ENCODE peak calls at places on chromosomes 2 and 18, in ten cellular contexts. One of them, this sample, is unnamed.

GRCh38 chr18:46712406-46712805 is 44.4 kb downstream of the ST8SIA5 start:
- DNase-seq in psoas muscle: peak
- DNase-seq in RWPE1: no peak
- DNase-seq in heart left ventricle: no peak
- DNase-seq in heart right ventricle: no peak
- DNase-seq in endothelial cell of umbilical vein: peak
- DNase-seq in CD8-positive, alpha-beta T cell: no peak
- DNase-seq in WERI-Rb-1: no peak
- DNase-seq in spleen: no peak
- DNase-seq in lower lobe of right lung: no peak
- DNase-seq in this sample: no peak

GRCh38 chr2:45890819-45891218 is 239.3 kb downstream of the PRKCE start:
- DNase-seq in psoas muscle: no peak
- DNase-seq in RWPE1: no peak
- DNase-seq in heart left ventricle: no peak
- DNase-seq in heart right ventricle: no peak
- DNase-seq in endothelial cell of umbilical vein: no peak
- DNase-seq in CD8-positive, alpha-beta T cell: no peak
- DNase-seq in WERI-Rb-1: no peak
- DNase-seq in spleen: no peak
- DNase-seq in lower lobe of right lung: no peak
- DNase-seq in this sample: no peak

GRCh38 chr18:57837917-57838548 is 34.9 kb upstream of the ATP8B1 start:
- DNase-seq in psoas muscle: no peak
- DNase-seq in RWPE1: no peak
- DNase-seq in heart left ventricle: no peak
- DNase-seq in heart right ventricle: no peak
- DNase-seq in endothelial cell of umbilical vein: peak
- DNase-seq in CD8-positive, alpha-beta T cell: no peak
- DNase-seq in WERI-Rb-1: no peak
- DNase-seq in spleen: no peak
- DNase-seq in lower lobe of right lung: no peak
- DNase-seq in this sample: no peak

GRCh38 chr2:6326958-6327357 is 538.7 kb downstream of the CMPK2 start:
- DNase-seq in psoas muscle: no peak
- DNase-seq in RWPE1: no peak
- DNase-seq in heart left ventricle: no peak
- DNase-seq in heart right ventricle: no peak
- DNase-seq in endothelial cell of umbilical vein: no peak
- DNase-seq in CD8-positive, alpha-beta T cell: no peak
- DNase-seq in WERI-Rb-1: no peak
- DNase-seq in spleen: no peak
- DNase-seq in lower lobe of right lung: no peak
- DNase-seq in this sample: no peak

GRCh38 chr18:69257861-69258458 is 142.7 kb upstream of the DOK6 start:
- DNase-seq in psoas muscle: no peak
- DNase-seq in RWPE1: peak
- DNase-seq in heart left ventricle: peak
- DNase-seq in heart right ventricle: no peak
- DNase-seq in endothelial cell of umbilical vein: peak
- DNase-seq in CD8-positive, alpha-beta T cell: no peak
- DNase-seq in WERI-Rb-1: no peak
- DNase-seq in spleen: no peak
- DNase-seq in lower lobe of right lung: no peak
- DNase-seq in this sample: no peak

GRCh38 chr2:96710985-96711384 is 28.9 kb downstream of the LMAN2L start:
- DNase-seq in psoas muscle: no peak
- DNase-seq in RWPE1: no peak
- DNase-seq in heart left ventricle: no peak
- DNase-seq in heart right ventricle: no peak
- DNase-seq in endothelial cell of umbilical vein: no peak
- DNase-seq in CD8-positive, alpha-beta T cell: no peak
- DNase-seq in WERI-Rb-1: no peak
- DNase-seq in spleen: no peak
- DNase-seq in lower lobe of right lung: no peak
- DNase-seq in this sample: no peak

GRCh38 chr2:126671049-126671448 is 15.1 kb downstream of the GYPC start:
- DNase-seq in psoas muscle: no peak
- DNase-seq in RWPE1: no peak
- DNase-seq in heart left ventricle: no peak
- DNase-seq in heart right ventricle: no peak
- DNase-seq in endothelial cell of umbilical vein: no peak
- DNase-seq in CD8-positive, alpha-beta T cell: no peak
- DNase-seq in WERI-Rb-1: no peak
- DNase-seq in spleen: no peak
- DNase-seq in lower lobe of right lung: no peak
- DNase-seq in this sample: no peak

GRCh38 chr2:224910535-224910934 is 131.7 kb downstream of the DOCK10 start:
- DNase-seq in psoas muscle: no peak
- DNase-seq in RWPE1: no peak
- DNase-seq in heart left ventricle: no peak
- DNase-seq in heart right ventricle: no peak
- DNase-seq in endothelial cell of umbilical vein: peak
- DNase-seq in CD8-positive, alpha-beta T cell: no peak
- DNase-seq in WERI-Rb-1: no peak
- DNase-seq in spleen: no peak
- DNase-seq in lower lobe of right lung: no peak
- DNase-seq in this sample: no peak

GRCh38 chr2:77007668-77008067 is 514.5 kb downstream of the LRRTM4 start:
- DNase-seq in psoas muscle: no peak
- DNase-seq in RWPE1: no peak
- DNase-seq in heart left ventricle: no peak
- DNase-seq in heart right ventricle: no peak
- DNase-seq in endothelial cell of umbilical vein: peak
- DNase-seq in CD8-positive, alpha-beta T cell: no peak
- DNase-seq in WERI-Rb-1: no peak
- DNase-seq in spleen: no peak
- DNase-seq in lower lobe of right lung: no peak
- DNase-seq in this sample: no peak

GRCh38 chr2:39433586-39434195 is 3.4 kb downstream of the MAP4K3 start:
- DNase-seq in psoas muscle: no peak
- DNase-seq in RWPE1: no peak
- DNase-seq in heart left ventricle: no peak
- DNase-seq in heart right ventricle: no peak
- DNase-seq in endothelial cell of umbilical vein: no peak
- DNase-seq in CD8-positive, alpha-beta T cell: no peak
- DNase-seq in WERI-Rb-1: no peak
- DNase-seq in spleen: no peak
- DNase-seq in lower lobe of right lung: no peak
- DNase-seq in this sample: no peak

GRCh38 chr2:39434233-39434897 is 2.7 kb downstream of the MAP4K3 start:
- DNase-seq in psoas muscle: no peak
- DNase-seq in RWPE1: no peak
- DNase-seq in heart left ventricle: no peak
- DNase-seq in heart right ventricle: no peak
- DNase-seq in endothelial cell of umbilical vein: no peak
- DNase-seq in CD8-positive, alpha-beta T cell: no peak
- DNase-seq in WERI-Rb-1: no peak
- DNase-seq in spleen: no peak
- DNase-seq in lower lobe of right lung: no peak
- DNase-seq in this sample: no peak

GRCh38 chr2:39435974-39436591 is 1.0 kb downstream of the MAP4K3 start:
- DNase-seq in psoas muscle: no peak
- DNase-seq in RWPE1: peak
- DNase-seq in heart left ventricle: no peak
- DNase-seq in heart right ventricle: no peak
- DNase-seq in endothelial cell of umbilical vein: peak
- DNase-seq in CD8-positive, alpha-beta T cell: no peak
- DNase-seq in WERI-Rb-1: no peak
- DNase-seq in spleen: no peak
- DNase-seq in lower lobe of right lung: no peak
- DNase-seq in this sample: no peak

GRCh38 chr2:39436592-39437521 is at the start of gene MAP4K3:
- DNase-seq in psoas muscle: peak
- DNase-seq in RWPE1: peak
- DNase-seq in heart left ventricle: peak
- DNase-seq in heart right ventricle: peak
- DNase-seq in endothelial cell of umbilical vein: peak
- DNase-seq in CD8-positive, alpha-beta T cell: peak
- DNase-seq in WERI-Rb-1: peak
- DNase-seq in spleen: peak
- DNase-seq in lower lobe of right lung: peak
- DNase-seq in this sample: peak

DNA sequence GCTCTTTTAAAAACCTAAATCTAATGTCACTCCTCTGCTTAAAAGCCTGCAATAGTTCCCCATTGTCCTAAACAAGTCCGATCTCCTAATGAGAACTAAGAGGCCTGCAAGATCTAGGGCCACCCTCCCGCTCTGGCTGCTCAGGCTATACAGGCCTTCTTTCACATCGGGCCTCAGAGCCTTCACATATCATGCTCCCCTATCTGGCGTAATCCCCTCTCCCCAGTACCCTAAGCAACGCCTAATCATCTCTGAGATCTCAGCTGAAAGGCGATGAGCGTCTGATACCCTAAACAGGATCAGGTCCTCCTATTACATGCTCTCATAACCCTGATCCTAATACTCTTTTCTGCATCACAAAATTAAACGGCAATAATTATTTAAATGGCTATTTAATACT is 1.8 kb downstream of the MAP4K3 start:
- DNase-seq in psoas muscle: no peak
- DNase-seq in RWPE1: no peak
- DNase-seq in heart left ventricle: no peak
- DNase-seq in heart right ventricle: no peak
- DNase-seq in endothelial cell of umbilical vein: no peak
- DNase-seq in CD8-positive, alpha-beta T cell: no peak
- DNase-seq in WERI-Rb-1: peak
- DNase-seq in spleen: no peak
- DNase-seq in lower lobe of right lung: no peak
- DNase-seq in this sample: no peak
- H3K27ac ChIP-seq in psoas muscle: peak
- H3K27ac ChIP-seq in RWPE1: no peak
- H3K27ac ChIP-seq in heart left ventricle: peak
- H3K27ac ChIP-seq in heart right ventricle: peak
- H3K27ac ChIP-seq in endothelial cell of umbilical vein: no peak
- H3K27ac ChIP-seq in CD8-positive, alpha-beta T cell: no peak
- H3K27ac ChIP-seq in WERI-Rb-1: no peak
- H3K27ac ChIP-seq in spleen: peak
- H3K27ac ChIP-seq in lower lobe of right lung: no peak
- H3K27ac ChIP-seq in this sample: no peak

DNA sequence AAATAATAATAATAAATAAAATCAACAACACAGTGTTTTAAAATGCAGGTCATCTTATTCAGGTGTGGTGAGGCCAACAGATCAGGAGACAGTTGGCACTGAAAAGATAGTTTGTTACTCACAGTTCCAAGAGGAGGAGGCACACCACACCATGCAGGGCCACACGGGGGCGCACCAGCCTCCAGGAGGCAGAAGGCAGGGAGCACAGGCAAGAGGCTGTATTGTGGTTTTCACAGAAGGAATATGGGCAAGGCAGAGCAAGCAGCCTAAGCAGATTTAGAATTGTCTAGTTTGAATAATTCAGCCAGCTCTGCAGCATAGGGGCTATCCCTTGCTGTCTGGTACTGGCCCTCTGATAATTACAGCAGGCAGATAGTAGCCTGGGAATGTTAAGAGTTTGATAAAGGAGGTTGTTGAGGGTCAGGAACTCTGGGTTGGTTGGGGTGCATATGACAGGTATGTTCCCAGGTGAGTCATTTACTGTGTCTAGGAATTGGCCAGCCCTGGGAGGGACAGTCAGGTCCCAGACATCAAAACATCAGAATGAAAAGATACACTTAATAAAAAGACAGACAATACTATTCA is 31.3 kb downstream of the KIAA2012 start:
- DNase-seq in psoas muscle: peak
- DNase-seq in RWPE1: no peak
- DNase-seq in heart left ventricle: no peak
- DNase-seq in heart right ventricle: no peak
- DNase-seq in endothelial cell of umbilical vein: peak
- DNase-seq in CD8-positive, alpha-beta T cell: no peak
- DNase-seq in WERI-Rb-1: peak
- DNase-seq in spleen: no peak
- DNase-seq in lower lobe of right lung: peak
- DNase-seq in this sample: no peak
- TF ChIP-seq CTCF in psoas muscle: peak
- TF ChIP-seq CTCF in RWPE1: peak
- TF ChIP-seq CTCF in heart left ventricle: no peak
- TF ChIP-seq CTCF in heart right ventricle: peak
- TF ChIP-seq CTCF in endothelial cell of umbilical vein: peak
- TF ChIP-seq CTCF in CD8-positive, alpha-beta T cell: no peak
- TF ChIP-seq CTCF in WERI-Rb-1: peak
- TF ChIP-seq CTCF in spleen: peak
- TF ChIP-seq CTCF in lower lobe of right lung: peak
- TF ChIP-seq CTCF in this sample: peak

DNA sequence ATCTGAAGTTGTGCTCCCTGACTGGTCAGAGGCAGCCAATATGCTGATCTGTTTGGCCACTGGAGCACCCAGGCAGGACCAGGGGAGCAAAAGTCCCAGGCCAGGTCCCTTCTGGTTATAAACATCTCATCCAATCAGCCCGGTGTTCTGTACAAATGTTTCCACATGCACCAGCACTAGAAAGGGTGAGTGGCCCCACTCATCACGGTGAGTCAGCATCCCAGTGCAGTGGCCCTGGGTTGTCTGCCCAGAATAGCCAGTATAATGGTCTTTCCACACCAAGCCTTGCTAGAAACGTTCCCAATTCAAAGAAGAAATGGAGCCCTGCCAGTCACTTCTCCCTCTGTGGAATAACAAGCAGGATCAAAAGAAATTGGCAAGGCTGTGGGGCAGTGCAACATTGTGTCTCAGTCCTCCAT is 175.0 kb downstream of the SEPTIN10 start:
- DNase-seq in psoas muscle: peak
- DNase-seq in RWPE1: no peak
- DNase-seq in heart left ventricle: peak
- DNase-seq in heart right ventricle: no peak
- DNase-seq in endothelial cell of umbilical vein: no peak
- DNase-seq in CD8-positive, alpha-beta T cell: no peak
- DNase-seq in WERI-Rb-1: no peak
- DNase-seq in spleen: no peak
- DNase-seq in lower lobe of right lung: no peak
- DNase-seq in this sample: peak
- H3K27ac ChIP-seq in psoas muscle: peak
- H3K27ac ChIP-seq in RWPE1: no peak
- H3K27ac ChIP-seq in heart left ventricle: peak
- H3K27ac ChIP-seq in heart right ventricle: peak
- H3K27ac ChIP-seq in endothelial cell of umbilical vein: no peak
- H3K27ac ChIP-seq in CD8-positive, alpha-beta T cell: no peak
- H3K27ac ChIP-seq in WERI-Rb-1: no peak
- H3K27ac ChIP-seq in spleen: no peak
- H3K27ac ChIP-seq in lower lobe of right lung: no peak
- H3K27ac ChIP-seq in this sample: no peak

DNA sequence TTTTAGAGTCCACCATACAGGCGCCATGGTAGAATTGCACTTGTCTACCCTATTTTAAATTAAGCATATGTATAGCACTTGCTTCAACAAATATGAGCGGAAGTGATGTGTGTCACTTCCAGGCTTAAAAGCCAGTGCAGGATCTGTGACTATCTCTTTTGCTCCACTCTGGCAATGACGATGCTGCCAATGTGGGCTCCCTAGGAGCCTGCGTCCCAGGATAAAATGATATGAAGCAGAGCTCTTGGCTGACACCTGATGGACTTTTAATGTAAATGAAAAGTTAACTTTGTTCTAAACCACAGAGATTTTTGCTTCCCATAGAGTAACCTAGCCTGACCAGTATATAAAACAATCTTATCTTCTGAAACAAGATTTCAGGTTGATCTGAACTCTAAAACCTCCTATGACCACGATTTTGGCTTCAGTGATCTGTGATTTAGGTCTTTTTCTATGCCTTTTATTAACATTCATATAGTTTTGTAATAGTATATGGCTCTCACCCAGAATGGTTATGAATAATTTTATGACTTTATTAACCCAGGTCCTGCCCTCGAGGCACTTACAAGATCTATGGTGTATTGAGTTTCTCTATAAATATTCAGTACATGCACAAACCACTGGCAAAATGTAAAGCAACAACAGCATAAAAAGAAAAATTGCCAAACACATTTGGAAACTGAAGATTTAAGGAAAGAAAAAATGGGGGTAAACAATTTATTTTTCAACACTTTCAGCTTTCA is 422.5 kb upstream of the PIK3C3 start:
- DNase-seq in psoas muscle: no peak
- DNase-seq in RWPE1: no peak
- DNase-seq in heart left ventricle: no peak
- DNase-seq in heart right ventricle: no peak
- DNase-seq in endothelial cell of umbilical vein: peak
- DNase-seq in CD8-positive, alpha-beta T cell: no peak
- DNase-seq in WERI-Rb-1: peak
- DNase-seq in spleen: no peak
- DNase-seq in lower lobe of right lung: no peak
- DNase-seq in this sample: no peak
- TF ChIP-seq CTCF in psoas muscle: no peak
- TF ChIP-seq CTCF in RWPE1: no peak
- TF ChIP-seq CTCF in heart left ventricle: no peak
- TF ChIP-seq CTCF in heart right ventricle: peak
- TF ChIP-seq CTCF in endothelial cell of umbilical vein: peak
- TF ChIP-seq CTCF in CD8-positive, alpha-beta T cell: no peak
- TF ChIP-seq CTCF in WERI-Rb-1: peak
- TF ChIP-seq CTCF in spleen: no peak
- TF ChIP-seq CTCF in lower lobe of right lung: no peak
- TF ChIP-seq CTCF in this sample: no peak

This sample was measured in left lung.